ENCODE peak calls at places on chromosome 16, in seven cellular contexts. One of them, this sample, is unnamed.

GRCh38 chr16:2015117-2015946 is 4.3 kb upstream of the NPW start:
- DNase-seq in A549: peak
- DNase-seq in stomach: peak
- DNase-seq in testis: no peak
- DNase-seq in HCT116: peak
- DNase-seq in heart left ventricle: no peak
- DNase-seq in GM12892: no peak
- DNase-seq in this sample: no peak

GRCh38 chr16:19077879-19078278 is 10.5 kb downstream of the COQ7 start:
- DNase-seq in A549: no peak
- DNase-seq in stomach: no peak
- DNase-seq in testis: no peak
- DNase-seq in HCT116: no peak
- DNase-seq in heart left ventricle: no peak
- DNase-seq in GM12892: no peak
- DNase-seq in this sample: no peak

GRCh38 chr16:48542020-48542473 is 67.9 kb downstream of the N4BP1 start:
- DNase-seq in A549: peak
- DNase-seq in stomach: no peak
- DNase-seq in testis: peak
- DNase-seq in HCT116: no peak
- DNase-seq in heart left ventricle: peak
- DNase-seq in GM12892: no peak
- DNase-seq in this sample: no peak

GRCh38 chr16:10252155-10252554 is 69.9 kb upstream of the GRIN2A start:
- DNase-seq in A549: no peak
- DNase-seq in stomach: no peak
- DNase-seq in testis: no peak
- DNase-seq in HCT116: no peak
- DNase-seq in heart left ventricle: no peak
- DNase-seq in GM12892: no peak
- DNase-seq in this sample: no peak

GRCh38 chr16:71917900-71918299 is 22.6 kb downstream of the IST1 start:
- DNase-seq in A549: no peak
- DNase-seq in stomach: no peak
- DNase-seq in testis: no peak
- DNase-seq in HCT116: no peak
- DNase-seq in heart left ventricle: no peak
- DNase-seq in GM12892: no peak
- DNase-seq in this sample: no peak

GRCh38 chr16:56331915-56332314 is 93.4 kb downstream of the AMFR start:
- DNase-seq in A549: no peak
- DNase-seq in stomach: no peak
- DNase-seq in testis: no peak
- DNase-seq in HCT116: no peak
- DNase-seq in heart left ventricle: no peak
- DNase-seq in GM12892: no peak
- DNase-seq in this sample: no peak

GRCh38 chr16:50538411-50539052 is 9.7 kb upstream of the NKD1 start:
- DNase-seq in A549: no peak
- DNase-seq in stomach: no peak
- DNase-seq in testis: no peak
- DNase-seq in HCT116: no peak
- DNase-seq in heart left ventricle: no peak
- DNase-seq in GM12892: no peak
- DNase-seq in this sample: peak

GRCh38 chr16:80744856-80745255 is 59.5 kb downstream of the CDYL2 start:
- DNase-seq in A549: no peak
- DNase-seq in stomach: no peak
- DNase-seq in testis: no peak
- DNase-seq in HCT116: no peak
- DNase-seq in heart left ventricle: no peak
- DNase-seq in GM12892: no peak
- DNase-seq in this sample: no peak

GRCh38 chr16:53518550-53519416 is 15.8 kb upstream of the AKTIP start:
- DNase-seq in A549: no peak
- DNase-seq in stomach: peak
- DNase-seq in testis: no peak
- DNase-seq in HCT116: no peak
- DNase-seq in heart left ventricle: peak
- DNase-seq in GM12892: peak
- DNase-seq in this sample: peak

GRCh38 chr16:65441501-65441900 is 319.6 kb upstream of the CDH11 start:
- DNase-seq in A549: no peak
- DNase-seq in stomach: no peak
- DNase-seq in testis: no peak
- DNase-seq in HCT116: no peak
- DNase-seq in heart left ventricle: no peak
- DNase-seq in GM12892: no peak
- DNase-seq in this sample: no peak

GRCh38 chr16:4940719-4941118 is 3.8 kb upstream of the PPL start:
- DNase-seq in A549: no peak
- DNase-seq in stomach: no peak
- DNase-seq in testis: no peak
- DNase-seq in HCT116: no peak
- DNase-seq in heart left ventricle: no peak
- DNase-seq in GM12892: no peak
- DNase-seq in this sample: no peak

GRCh38 chr16:73047536-73048291 is at the start of gene ZFHX3:
- DNase-seq in A549: peak
- DNase-seq in stomach: peak
- DNase-seq in testis: peak
- DNase-seq in HCT116: no peak
- DNase-seq in heart left ventricle: peak
- DNase-seq in GM12892: no peak
- DNase-seq in this sample: peak

DNA sequence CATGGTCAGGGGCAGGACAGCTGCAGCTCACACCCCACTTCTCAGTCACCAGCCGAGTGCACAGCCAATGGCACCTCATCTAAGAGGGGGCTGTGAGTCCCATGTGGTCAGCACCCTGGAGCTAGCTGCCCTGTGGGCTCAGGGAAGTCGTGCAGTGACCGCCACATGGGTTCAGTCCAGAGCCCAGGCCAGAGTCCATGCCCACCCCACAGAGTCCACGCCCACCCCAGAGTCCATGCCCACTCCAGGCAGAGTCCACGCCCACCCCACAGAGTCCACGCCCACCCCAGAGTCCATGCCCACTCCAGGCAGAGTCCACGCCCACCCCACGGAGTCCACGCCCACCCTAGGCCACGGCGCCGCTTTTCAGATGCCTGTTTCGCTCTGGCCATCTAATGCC is 24.1 kb downstream of the SLC7A5 start:
- DNase-seq in A549: peak
- DNase-seq in stomach: no peak
- DNase-seq in testis: peak
- DNase-seq in HCT116: no peak
- DNase-seq in heart left ventricle: no peak
- DNase-seq in GM12892: no peak
- DNase-seq in this sample: no peak
- TF ChIP-seq POLR2A in A549: no peak
- TF ChIP-seq POLR2A in stomach: no peak
- TF ChIP-seq POLR2A in testis: no peak
- TF ChIP-seq POLR2A in HCT116: no peak
- TF ChIP-seq POLR2A in heart left ventricle: no peak
- TF ChIP-seq POLR2A in GM12892: no peak
- TF ChIP-seq POLR2A in this sample: no peak

GRCh38 chr16:30523768-30524574 is 2.4 kb downstream of the ZNF768 start:
- DNase-seq in A549: no peak
- DNase-seq in stomach: no peak
- DNase-seq in testis: no peak
- DNase-seq in HCT116: no peak
- DNase-seq in heart left ventricle: peak
- DNase-seq in GM12892: no peak
- DNase-seq in this sample: no peak

GRCh38 chr16:30524575-30525571 is 1.5 kb downstream of the ZNF768 start:
- DNase-seq in A549: no peak
- DNase-seq in stomach: no peak
- DNase-seq in testis: no peak
- DNase-seq in HCT116: no peak
- DNase-seq in heart left ventricle: no peak
- DNase-seq in GM12892: no peak
- DNase-seq in this sample: no peak

GRCh38 chr16:30521476-30521872 is 4.9 kb downstream of the ZNF768 start:
- DNase-seq in A549: no peak
- DNase-seq in stomach: no peak
- DNase-seq in testis: no peak
- DNase-seq in HCT116: no peak
- DNase-seq in heart left ventricle: no peak
- DNase-seq in GM12892: no peak
- DNase-seq in this sample: no peak

GRCh38 chr16:30519120-30520049 is 7.0 kb downstream of the ZNF768 start:
- DNase-seq in A549: no peak
- DNase-seq in stomach: no peak
- DNase-seq in testis: no peak
- DNase-seq in HCT116: no peak
- DNase-seq in heart left ventricle: no peak
- DNase-seq in GM12892: no peak
- DNase-seq in this sample: no peak

GRCh38 chr16:30521873-30522641 is 4.3 kb downstream of the ZNF768 start:
- DNase-seq in A549: peak
- DNase-seq in stomach: no peak
- DNase-seq in testis: no peak
- DNase-seq in HCT116: no peak
- DNase-seq in heart left ventricle: no peak
- DNase-seq in GM12892: no peak
- DNase-seq in this sample: no peak
- TF ChIP-seq POLR2A in A549: no peak
- TF ChIP-seq POLR2A in stomach: no peak
- TF ChIP-seq POLR2A in testis: no peak
- TF ChIP-seq POLR2A in HCT116: no peak
- TF ChIP-seq POLR2A in heart left ventricle: no peak
- TF ChIP-seq POLR2A in GM12892: no peak
- TF ChIP-seq POLR2A in this sample: no peak

GRCh38 chr16:726438-727290 is at the start of the genes CCDC78 and HAGHL:
- DNase-seq in A549: no peak
- DNase-seq in stomach: peak
- DNase-seq in testis: peak
- DNase-seq in HCT116: no peak
- DNase-seq in heart left ventricle: peak
- DNase-seq in GM12892: peak
- DNase-seq in this sample: no peak

GRCh38 chr16:726188-726437 is 130 bp downstream of the CCDC78 start:
- DNase-seq in A549: no peak
- DNase-seq in stomach: no peak
- DNase-seq in testis: no peak
- DNase-seq in HCT116: no peak
- DNase-seq in heart left ventricle: no peak
- DNase-seq in GM12892: no peak
- DNase-seq in this sample: no peak

GRCh38 chr16:728131-728889 is 1.4 kb downstream of the HAGHL start:
- DNase-seq in A549: peak
- DNase-seq in stomach: peak
- DNase-seq in testis: peak
- DNase-seq in HCT116: peak
- DNase-seq in heart left ventricle: peak
- DNase-seq in GM12892: peak
- DNase-seq in this sample: peak

GRCh38 chr16:728890-729744 is 2.2 kb downstream of the HAGHL start:
- DNase-seq in A549: no peak
- DNase-seq in stomach: no peak
- DNase-seq in testis: no peak
- DNase-seq in HCT116: no peak
- DNase-seq in heart left ventricle: no peak
- DNase-seq in GM12892: no peak
- DNase-seq in this sample: no peak

GRCh38 chr16:727291-727977 is 528 bp downstream of the HAGHL start:
- DNase-seq in A549: no peak
- DNase-seq in stomach: no peak
- DNase-seq in testis: no peak
- DNase-seq in HCT116: no peak
- DNase-seq in heart left ventricle: no peak
- DNase-seq in GM12892: no peak
- DNase-seq in this sample: no peak
- TF ChIP-seq POLR2A in A549: no peak
- TF ChIP-seq POLR2A in stomach: no peak
- TF ChIP-seq POLR2A in testis: no peak
- TF ChIP-seq POLR2A in HCT116: peak
- TF ChIP-seq POLR2A in heart left ventricle: no peak
- TF ChIP-seq POLR2A in GM12892: no peak
- TF ChIP-seq POLR2A in this sample: no peak

DNA sequence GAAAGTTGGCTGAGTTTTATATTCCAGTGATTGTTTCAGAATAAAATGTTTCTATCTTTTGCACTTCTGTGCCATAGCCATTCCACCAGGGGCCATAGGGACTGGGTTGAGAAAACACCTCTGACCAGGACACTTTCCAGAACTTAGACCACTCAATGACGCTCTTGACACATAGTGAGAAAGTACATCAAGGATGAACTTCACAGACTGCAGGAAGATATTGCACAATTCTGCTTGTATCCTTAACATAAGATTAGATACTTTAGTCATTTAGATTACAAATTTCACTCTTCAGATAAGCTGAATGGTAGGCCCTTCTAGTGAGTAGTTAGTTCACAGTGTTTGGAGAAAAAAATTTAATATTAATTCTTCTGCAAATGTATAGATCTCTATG is 13.0 kb upstream of the MPHOSPH6 start:
- DNase-seq in A549: no peak
- DNase-seq in stomach: no peak
- DNase-seq in testis: no peak
- DNase-seq in HCT116: no peak
- DNase-seq in heart left ventricle: no peak
- DNase-seq in GM12892: no peak
- DNase-seq in this sample: no peak
- TF ChIP-seq POLR2A in A549: no peak
- TF ChIP-seq POLR2A in stomach: no peak
- TF ChIP-seq POLR2A in testis: no peak
- TF ChIP-seq POLR2A in HCT116: no peak
- TF ChIP-seq POLR2A in heart left ventricle: no peak
- TF ChIP-seq POLR2A in GM12892: no peak
- TF ChIP-seq POLR2A in this sample: no peak

GRCh38 chr16:88740727-88741055 is 34.4 kb downstream of the CTU2 start:
- DNase-seq in A549: no peak
- DNase-seq in stomach: no peak
- DNase-seq in testis: no peak
- DNase-seq in HCT116: no peak
- DNase-seq in heart left ventricle: no peak
- DNase-seq in GM12892: no peak
- DNase-seq in this sample: no peak
- TF ChIP-seq POLR2A in A549: no peak
- TF ChIP-seq POLR2A in stomach: no peak
- TF ChIP-seq POLR2A in testis: no peak
- TF ChIP-seq POLR2A in HCT116: no peak
- TF ChIP-seq POLR2A in heart left ventricle: no peak
- TF ChIP-seq POLR2A in GM12892: no peak
- TF ChIP-seq POLR2A in this sample: no peak

GRCh38 chr16:22814330-22815105 is 556 bp downstream of the HS3ST2 start:
- DNase-seq in A549: no peak
- DNase-seq in stomach: no peak
- DNase-seq in testis: peak
- DNase-seq in HCT116: no peak
- DNase-seq in heart left ventricle: no peak
- DNase-seq in GM12892: no peak
- DNase-seq in this sample: peak
- TF ChIP-seq POLR2A in A549: no peak
- TF ChIP-seq POLR2A in stomach: no peak
- TF ChIP-seq POLR2A in testis: no peak
- TF ChIP-seq POLR2A in HCT116: no peak
- TF ChIP-seq POLR2A in heart left ventricle: no peak
- TF ChIP-seq POLR2A in GM12892: no peak
- TF ChIP-seq POLR2A in this sample: no peak

This sample was measured in lower leg skin.